ENCODE peak calls at places on chromosomes 11 and 22, in five cellular contexts. N, Z, D, I and Y are unnamed samples.
A peak's percentile ranks its signal among the peaks of the same experiment; 100 is the strongest.

GRCh38 chr11:6604081-6604626 is 580 bp downstream of the ILK start:
- DNase-seq in D (peak; percentile 64), Z (peak; percentile 73), I (no peak), N (peak; percentile 81), Y (peak; percentile 70)

GRCh38 chr11:111435046-111435698 is 56.1 kb upstream of the POU2AF1 start:
- DNase-seq in Z (no peak), N (no peak), D (no peak), I (no peak), Y (no peak)

GRCh38 chr22:21861856-21862255 is 5.6 kb downstream of the MAPK1 start:
- DNase-seq in Z (no peak), I (no peak), D (no peak), N (no peak), Y (no peak)

GRCh38 chr11:60915250-60915914 is 1.4 kb downstream of the TMEM109 start:
- DNase-seq in N (peak; percentile 27), D (no peak), Z (peak; percentile 65), I (peak; percentile 69), Y (peak; percentile 50)

GRCh38 chr11:70270877-70271634 is 566 bp downstream of the PPFIA1 start:
- DNase-seq in N (peak; percentile 53), I (no peak), D (peak; percentile 37), Z (peak; percentile 85), Y (peak; percentile 65)

GRCh38 chr11:32188785-32189184 is 97.9 kb downstream of the RCN1 start:
- DNase-seq in D (no peak), Z (no peak), I (no peak), N (peak; percentile 6), Y (no peak)

GRCh38 chr22:22369962-22370265 is 125.3 kb downstream of the VPREB1 start:
- DNase-seq in N (no peak), Z (no peak), D (no peak), I (no peak), Y (no peak)

GRCh38 chr11:860238-861104 is 17.8 kb downstream of the TSPAN4 start:
- DNase-seq in D (no peak), N (no peak), I (no peak), Z (no peak), Y (no peak)

GRCh38 chr11:128367573-128367972 is 219.8 kb downstream of the ETS1 start:
- DNase-seq in Z (no peak), I (peak; percentile 41), D (no peak), N (no peak), Y (no peak)

GRCh38 chr11:15629690-15630321 is 515.1 kb downstream of the INSC start:
- DNase-seq in Z (no peak), D (peak; percentile 16), I (no peak), N (peak; percentile 15), Y (no peak)

GRCh38 chr22:23401910-23402274 is 178.2 kb downstream of the IGLL1 start:
- DNase-seq in N (peak; percentile 65), D (no peak), Z (peak; percentile 75), I (no peak), Y (no peak)

GRCh38 chr11:18145025-18145424 is 12.7 kb downstream of the MRGPRX3 start:
- DNase-seq in Z (peak; percentile 18), N (no peak), I (no peak), D (peak; percentile 23), Y (no peak)

GRCh38 chr22:23146842-23147205 is 1.5 kb downstream of the RAB36 start:
- DNase-seq in Z (no peak), N (no peak), D (no peak), I (no peak), Y (no peak)

GRCh38 chr11:26964335-26964734 is 29.6 kb upstream of the FIBIN start:
- DNase-seq in D (no peak), N (no peak), I (no peak), Z (no peak), Y (peak; percentile 29)

GRCh38 chr11:26963764-26964163 is 30.1 kb upstream of the FIBIN start:
- DNase-seq in Z (no peak), N (no peak), I (no peak), D (no peak), Y (no peak)

GRCh38 chr11:26958005-26958404 is 35.9 kb upstream of the FIBIN start:
- DNase-seq in Z (no peak), N (no peak), I (no peak), D (no peak), Y (no peak)

GRCh38 chr11:26958650-26959049 is 35.3 kb upstream of the FIBIN start:
- DNase-seq in Z (no peak), I (no peak), N (no peak), D (no peak), Y (no peak)

GRCh38 chr11:26960265-26960664 is 33.6 kb upstream of the FIBIN start:
- DNase-seq in Z (no peak), N (no peak), I (no peak), D (no peak), Y (peak; percentile 43)
- TF ChIP-seq MXI1 in Z (no peak), N (no peak), I (no peak), D (no peak), Y (no peak)

DNA sequence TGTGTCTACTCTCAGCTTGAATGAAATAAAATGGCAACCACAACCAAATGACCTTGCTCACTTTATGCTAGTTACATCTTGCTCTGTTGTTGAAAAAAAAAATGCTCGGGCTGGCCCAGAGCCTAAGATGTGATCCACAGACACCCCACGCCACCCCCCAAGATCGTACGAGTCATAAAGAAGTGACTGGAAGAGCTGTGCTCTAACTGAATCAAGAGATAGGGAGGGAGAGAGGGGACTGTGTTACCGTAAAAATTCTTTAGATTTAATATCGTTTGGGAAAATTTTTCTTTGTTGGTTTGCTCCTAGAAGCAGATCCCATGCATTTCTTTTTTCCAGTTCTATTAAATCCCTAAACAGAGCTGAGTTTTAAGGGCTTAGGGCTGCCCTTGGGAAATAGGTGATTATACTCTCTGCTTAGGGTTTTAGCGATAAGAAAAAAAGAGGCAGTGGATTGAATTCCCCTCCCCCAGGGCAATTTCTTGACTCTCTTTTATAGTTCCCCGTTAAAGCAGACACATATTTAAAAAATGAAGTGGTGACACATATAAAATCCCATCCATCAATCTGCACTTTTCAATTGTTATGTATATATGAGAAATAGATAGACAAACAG is 14.5 kb downstream of the MAML2 start:
- DNase-seq in N (peak; percentile 81), D (no peak), Z (no peak), I (no peak), Y (peak; percentile 59)
- TF ChIP-seq RFX5 in N (no peak), D (no peak), Z (no peak), I (no peak), Y (no peak)

GRCh38 chr11:67464411-67465189 is 4.5 kb downstream of the TMEM134 start:
- DNase-seq in N (peak; percentile 90), Z (peak; percentile 98), D (peak; percentile 86), I (peak; percentile 65), Y (peak; percentile 42)
- TF ChIP-seq MXI1 in N (no peak), Z (no peak), D (peak; percentile 57), I (no peak), Y (peak; percentile 13)

GRCh38 chr11:102620858-102621561 is 4.1 kb downstream of the MMP20 start:
- DNase-seq in Z (no peak), D (no peak), I (no peak), N (peak; percentile 72), Y (peak; percentile 88)
- TF ChIP-seq RFX5 in Z (no peak), D (no peak), I (no peak), N (no peak), Y (no peak)

DNA sequence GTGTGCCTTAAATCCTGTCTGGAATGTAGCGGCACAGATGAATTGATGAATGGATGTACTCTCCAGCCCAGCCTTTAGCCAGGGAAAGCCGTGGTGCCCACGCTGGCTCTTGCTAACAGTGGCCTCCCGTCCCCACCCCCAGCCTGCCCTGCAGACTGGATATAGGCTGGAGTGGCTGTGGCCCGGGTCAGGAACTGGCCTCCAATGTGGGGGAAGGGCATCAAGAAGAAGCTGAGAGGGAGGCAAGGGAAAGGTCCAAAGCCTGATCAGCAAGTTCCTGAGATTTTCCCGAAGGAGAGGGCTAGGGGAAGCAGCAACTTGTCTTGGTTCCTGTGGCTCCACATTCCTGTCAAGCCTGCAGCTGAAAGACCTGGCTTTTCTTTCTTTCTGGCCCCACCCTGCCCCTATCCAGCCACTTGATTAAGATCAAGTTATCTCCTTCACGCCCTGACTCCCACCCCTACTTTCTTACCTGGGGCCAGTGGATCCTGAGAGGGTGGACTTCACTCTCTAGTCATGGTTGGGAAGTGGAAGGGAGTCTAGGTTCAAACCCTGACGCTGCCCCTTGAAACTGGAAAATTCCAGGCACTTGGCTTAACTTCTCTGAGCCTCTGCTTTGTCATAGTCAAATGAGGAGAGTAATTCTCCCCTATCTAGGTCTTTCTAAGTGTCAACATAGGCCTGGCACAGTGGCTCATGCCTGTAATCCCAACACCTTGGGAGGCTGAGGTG is 11.0 kb upstream of the MICALL1 start:
- DNase-seq in N (no peak), D (no peak), I (no peak), Z (no peak), Y (no peak)
- TF ChIP-seq MXI1 in N (no peak), D (no peak), I (no peak), Z (no peak), Y (no peak)

GRCh38 chr11:35618497-35619029 is 303 bp downstream of the FJX1 start:
- DNase-seq in Z (peak; percentile 78), N (peak; percentile 25), D (no peak), I (no peak), Y (peak; percentile 51)

GRCh38 chr11:35615911-35616900 is 2.1 kb upstream of the FJX1 start:
- DNase-seq in I (no peak), Z (peak; percentile 52), D (peak; percentile 27), N (peak; percentile 62), Y (peak; percentile 74)

GRCh38 chr11:35617316-35617686 is 959 bp upstream of the FJX1 start:
- DNase-seq in I (no peak), Z (no peak), D (no peak), N (no peak), Y (no peak)

GRCh38 chr11:35619030-35619753 is 932 bp downstream of the FJX1 start:
- DNase-seq in N (peak; percentile 25), I (no peak), Z (peak; percentile 71), D (no peak), Y (peak; percentile 37)

DNA sequence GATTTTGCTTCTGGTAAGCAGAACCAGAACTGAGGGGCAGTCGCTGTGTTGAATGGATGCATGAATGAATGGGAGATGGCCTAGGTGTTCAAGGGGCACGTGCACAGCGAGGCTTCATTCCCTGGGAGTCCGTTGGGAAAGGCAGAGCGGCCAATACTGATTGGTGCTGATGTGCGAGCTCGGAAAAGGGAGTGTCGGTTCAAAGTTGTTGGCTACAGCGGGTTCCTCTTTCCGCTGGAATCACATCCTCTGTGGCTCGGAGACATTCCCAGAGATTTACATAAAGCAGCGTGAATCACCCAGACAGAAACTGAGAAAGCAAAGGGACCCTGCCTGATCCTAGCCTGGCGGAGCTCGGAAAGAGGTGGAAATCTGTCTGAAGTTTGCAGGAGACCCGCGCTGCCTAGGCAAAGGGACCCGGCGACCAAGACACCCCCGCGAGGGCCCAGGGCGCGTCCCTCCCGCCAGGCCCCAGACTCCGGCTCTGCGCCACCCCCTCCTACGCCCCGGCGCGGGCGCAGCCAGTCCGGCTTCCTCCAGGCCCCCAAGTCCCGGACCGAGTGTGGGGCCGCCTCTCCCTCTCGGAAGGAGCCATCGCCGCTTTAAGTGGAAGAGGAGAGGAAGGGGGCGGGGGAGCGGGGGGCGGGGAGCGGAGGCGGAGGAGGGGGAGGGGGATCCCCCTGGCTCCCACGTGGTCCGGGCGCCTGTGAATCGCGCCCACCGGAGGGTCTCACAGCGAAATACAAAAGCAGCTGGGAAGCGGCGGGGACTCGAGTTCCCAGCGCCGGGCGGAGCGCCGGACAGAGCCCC is at the start of gene FJX1:
- DNase-seq in D (peak; percentile 17), I (no peak), N (peak; percentile 63), Z (peak; percentile 96), Y (peak; percentile 95)
- TF ChIP-seq RFX5 in D (no peak), I (no peak), N (no peak), Z (no peak), Y (no peak)

GRCh38 chr11:76185931-76186401 is 20.3 kb downstream of the WNT11 start:
- DNase-seq in N (no peak), I (no peak), Z (peak; percentile 76), D (no peak), Y (no peak)
- TF ChIP-seq MXI1 in N (no peak), I (no peak), Z (no peak), D (no peak), Y (no peak)

GRCh38 chr11:57622263-57622662 is 24.8 kb downstream of the SERPING1 start:
- DNase-seq in Z (no peak), D (no peak), N (no peak), I (no peak), Y (no peak)
- TF ChIP-seq RFX5 in Z (no peak), D (no peak), N (no peak), I (no peak), Y (no peak)